ENCODE peak calls at places on chromosomes 12 and 14, in six cellular contexts. S, K, M, G, E and I are unnamed samples.

GRCh38 chr14:55807059-55807499 is 227.1 kb downstream of the KTN1 start:
- DNase-seq in K (peak), E (peak), M (peak), S (peak), G (no peak), I (no peak)

GRCh38 chr12:69898236-69898635 is 73.2 kb downstream of the MYRFL start:
- DNase-seq in M (no peak), E (peak), G (no peak), K (peak), S (no peak), I (no peak)

GRCh38 chr12:9331218-9331626 is 123.0 kb upstream of the PZP start:
- DNase-seq in G (peak), K (peak), E (no peak), S (peak), M (peak), I (peak)

GRCh38 chr12:75481774-75482173 is 1.2 kb downstream of the GLIPR1 start:
- DNase-seq in M (no peak), S (no peak), G (no peak), K (peak), E (no peak), I (no peak)

GRCh38 chr12:47950856-47951468 is 12.4 kb upstream of the TMEM106C start:
- DNase-seq in E (no peak), S (no peak), M (no peak), K (no peak), G (no peak), I (no peak)

GRCh38 chr12:95116773-95117172 is 43.4 kb upstream of the NR2C1 start:
- DNase-seq in S (peak), K (no peak), M (no peak), E (no peak), G (peak), I (no peak)

GRCh38 chr12:84069699-84070098 is 842.9 kb downstream of the SLC6A15 start:
- DNase-seq in M (no peak), K (no peak), E (no peak), S (no peak), G (no peak), I (no peak)

GRCh38 chr12:27497446-27497845 is 26.6 kb upstream of the PPFIBP1 start:
- DNase-seq in S (no peak), G (no peak), E (no peak), M (no peak), K (no peak), I (no peak)

GRCh38 chr12:19546027-19546426 is 106.7 kb downstream of the AEBP2 start:
- DNase-seq in G (no peak), E (no peak), M (no peak), K (peak), S (no peak), I (no peak)

GRCh38 chr12:65208957-65209654 is 39.7 kb downstream of the LEMD3 start:
- DNase-seq in G (no peak), M (no peak), S (no peak), K (no peak), E (no peak), I (no peak)

GRCh38 chr12:7128681-7129593 is at the start of gene RBP5:
- DNase-seq in S (no peak), K (no peak), G (peak), M (no peak), E (no peak), I (no peak)

GRCh38 chr12:98064501-98064900 is 450.9 kb upstream of the TMPO start:
- DNase-seq in S (no peak), E (no peak), G (no peak), K (no peak), M (no peak), I (no peak)

GRCh38 chr14:61461808-61462275 is 140.5 kb downstream of the PRKCH start:
- DNase-seq in K (peak), G (peak), M (no peak), E (no peak), S (peak), I (no peak)

GRCh38 chr14:100828448-100828834 is 2.5 kb downstream of the MEG3 start:
- DNase-seq in E (no peak), M (no peak), K (no peak), S (no peak), G (no peak), I (no peak)

GRCh38 chr12:39872425-39872824 is 233.5 kb downstream of the SLC2A13 start:
- DNase-seq in S (no peak), G (no peak), K (no peak), E (no peak), M (no peak), I (no peak)

GRCh38 chr12:75994069-75994740 is 37.4 kb downstream of the PHLDA1 start:
- DNase-seq in E (no peak), S (no peak), G (no peak), K (no peak), M (no peak), I (no peak)

DNA sequence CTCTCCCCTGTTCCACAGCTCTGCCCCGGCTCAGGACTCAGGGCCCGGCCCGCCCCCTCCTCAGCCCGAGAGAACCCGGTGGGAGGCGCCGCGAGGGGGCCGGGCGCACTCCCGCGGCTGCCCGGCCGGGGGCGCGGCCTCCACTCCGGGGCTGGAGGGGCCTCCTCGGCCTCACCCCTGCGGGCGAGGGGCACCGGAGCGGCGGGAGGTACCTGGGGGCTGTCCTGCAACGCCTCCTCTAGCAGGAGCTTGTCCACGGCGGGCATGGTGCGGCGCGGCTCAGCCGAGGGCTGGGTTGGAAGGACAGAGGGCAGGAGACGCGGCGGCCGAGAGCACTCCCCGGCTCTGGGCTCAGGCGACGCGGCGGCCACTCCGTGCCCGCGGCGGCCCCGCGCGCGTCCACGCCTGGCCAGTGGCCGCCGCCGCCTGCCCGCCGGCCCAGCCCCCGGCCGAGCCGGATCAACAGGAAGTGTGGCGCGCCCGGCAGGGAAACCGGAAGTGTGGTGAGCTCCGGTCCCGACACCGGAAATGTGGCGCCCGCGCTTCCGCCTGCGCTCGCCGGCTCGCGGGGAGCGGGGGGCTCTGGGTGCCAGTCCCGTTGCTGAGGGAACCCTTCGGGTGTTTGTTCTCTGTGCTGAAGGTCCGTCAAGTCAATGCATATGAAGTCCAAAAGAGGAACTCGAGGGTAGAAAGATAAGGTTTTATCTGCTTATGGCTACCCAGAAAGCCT is at the start of gene APPL2:
- DNase-seq in E (no peak), G (peak), K (peak), M (peak), S (peak), I (peak)
- TF ChIP-seq CTCF in E (no peak), G (peak), K (no peak), M (peak), S (peak), I (peak)

DNA sequence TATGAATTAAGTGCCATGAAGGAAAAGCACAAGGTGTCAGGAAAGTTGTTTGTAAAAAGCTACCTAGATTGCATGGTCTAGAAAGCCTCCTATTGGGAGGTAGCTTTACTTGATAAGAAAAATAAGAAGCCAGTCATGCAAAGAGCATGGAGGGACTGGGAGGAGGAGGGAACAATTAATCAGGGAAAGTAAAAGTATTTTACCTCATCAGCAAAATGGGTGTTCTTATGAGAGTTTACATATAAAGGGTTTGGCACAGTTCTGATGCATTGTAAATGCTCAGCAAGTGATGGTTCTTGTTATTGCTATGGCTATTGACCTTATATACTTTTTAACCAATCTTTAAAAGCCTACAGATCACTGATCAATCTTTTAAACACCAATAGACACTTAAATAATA is 17.0 kb upstream of the TSPAN8 start:
- DNase-seq in K (no peak), G (no peak), E (no peak), S (no peak), M (no peak), I (no peak)
- TF ChIP-seq CTCF in K (no peak), G (no peak), E (no peak), S (no peak), M (no peak), I (no peak)

GRCh38 chr14:23568600-23569310 is 1.2 kb upstream of the AP1G2 start:
- DNase-seq in M (no peak), K (peak), S (no peak), E (no peak), G (peak), I (peak)
- TF ChIP-seq CTCF in M (no peak), K (peak), S (peak), E (peak), G (peak), I (peak)

GRCh38 chr12:99250091-99250490 is 397.5 kb upstream of the GARIN6 start:
- DNase-seq in S (no peak), K (no peak), E (no peak), M (no peak), G (peak), I (no peak)
- TF ChIP-seq CTCF in S (no peak), K (no peak), E (no peak), M (no peak), G (no peak), I (no peak)